ENCODE peak calls at places on chromosome 12, in seven cellular contexts. B is upper lobe of right lung; N is GM23248; S is stimulated activated CD4-positive, alpha-beta T cell treated with anti-CD3 and anti-CD28 coated beads, Interleukin-12 subunit alpha, Interleukin-12 subunit beta, amount 100 ng/mL, for 24 hours; W is stimulated activated naive B cell treated with anti-CD40 and anti-IgM and Interleukin-4, amounts not matched to agents 10 μg/mL and 1 μg/mL and 100 μg/mL, for 72 hours; E is ascending aorta; X is body of pancreas. Y is an unnamed sample.

GRCh38 chr12:98345308-98345876 is 170.0 kb upstream of the TMPO start:
- DNase-seq in B (no peak), N (no peak), S (no peak), W (no peak), E (no peak), X (no peak), Y (no peak)

GRCh38 chr12:132888852-132889251 is 1.4 kb upstream of the CHFR start:
- DNase-seq in B (no peak), N (no peak), S (no peak), W (no peak), E (no peak), X (no peak), Y (no peak)

GRCh38 chr12:48629541-48629940 is 52.5 kb downstream of the KANSL2 start:
- DNase-seq in B (no peak), N (peak), S (no peak), W (no peak), E (no peak), X (no peak), Y (no peak)

GRCh38 chr12:52945389-52946232 is 3.3 kb upstream of the KRT18 start:
- DNase-seq in B (peak), N (peak), S (no peak), W (no peak), E (no peak), X (peak), Y (no peak)

GRCh38 chr12:124700810-124701594 is 133.6 kb upstream of the NCOR2 start:
- DNase-seq in B (peak), N (peak), S (no peak), W (no peak), E (no peak), X (peak), Y (no peak)

GRCh38 chr12:109949089-109949488 is 47.1 kb downstream of the GIT2 start:
- DNase-seq in B (no peak), N (peak), S (no peak), W (no peak), E (no peak), X (peak), Y (no peak)

GRCh38 chr12:91419809-91420208 is 237.2 kb upstream of the DCN start:
- DNase-seq in B (no peak), N (no peak), S (no peak), W (no peak), E (no peak), X (no peak), Y (no peak)

GRCh38 chr12:115897718-115898117 is 379.8 kb downstream of the MED13L start:
- DNase-seq in B (no peak), N (peak), S (no peak), W (no peak), E (no peak), X (no peak), Y (no peak)

GRCh38 chr12:121905746-121906145 is 12.6 kb upstream of the CFAP251 start:
- DNase-seq in B (no peak), N (no peak), S (no peak), W (no peak), E (no peak), X (no peak), Y (no peak)

GRCh38 chr12:50786498-50787231 is 22.8 kb downstream of the ATF1 start:
- DNase-seq in B (no peak), N (peak), S (no peak), W (no peak), E (no peak), X (no peak), Y (no peak)

GRCh38 chr12:7645395-7646177 is 20.1 kb downstream of the APOBEC1 start:
- DNase-seq in B (no peak), N (peak), S (no peak), W (no peak), E (no peak), X (peak), Y (no peak)

Y was measured in T-helper 2 cell.